ENCODE peak calls at places on chromosomes 3 and 15, in seven cellular contexts. A, Z, V, L, B, I and H are unnamed samples.

GRCh38 chr3:71313844-71314243 is 269.7 kb downstream of the FOXP1 start:
- DNase-seq in B (no peak), A (no peak), L (no peak), V (no peak), I (no peak), Z (no peak), H (no peak)

GRCh38 chr3:193509103-193509965 is 45.4 kb downstream of the ATP13A4 start:
- DNase-seq in V (no peak), Z (no peak), I (no peak), A (no peak), B (no peak), L (no peak), H (no peak)

GRCh38 chr15:36884404-36885335 is 215.7 kb downstream of the MEIS2 start:
- DNase-seq in B (no peak), Z (no peak), L (no peak), I (no peak), A (no peak), V (no peak), H (no peak)

GRCh38 chr15:100733786-100734185 is 131.4 kb downstream of the ASB7 start:
- DNase-seq in B (no peak), A (no peak), V (no peak), L (no peak), Z (no peak), I (no peak), H (no peak)

GRCh38 chr15:92683511-92683834 is 27.9 kb upstream of the FAM174B start:
- DNase-seq in I (no peak), L (peak), B (no peak), Z (no peak), A (peak), V (no peak), H (peak)

GRCh38 chr3:41202834-41203345 is 3.6 kb downstream of the CTNNB1 start:
- DNase-seq in A (no peak), I (no peak), B (no peak), V (no peak), Z (no peak), L (peak), H (no peak)

GRCh38 chr3:172622916-172623700 is 87.8 kb downstream of the NCEH1 start:
- DNase-seq in L (peak), B (no peak), I (peak), V (no peak), Z (no peak), A (peak), H (no peak)

GRCh38 chr3:113143353-113143752 is 68.0 kb upstream of the BOC start:
- DNase-seq in L (no peak), B (no peak), I (no peak), V (no peak), Z (no peak), A (no peak), H (no peak)

GRCh38 chr15:33243869-33244268 is 49.4 kb upstream of the FMN1 start:
- DNase-seq in A (no peak), Z (no peak), L (no peak), B (no peak), I (no peak), V (no peak), H (no peak)

GRCh38 chr15:45644437-45644836 is 9.6 kb downstream of the SQOR start:
- DNase-seq in I (no peak), B (no peak), L (no peak), V (no peak), A (no peak), Z (no peak), H (no peak)

GRCh38 chr15:77528968-77529319 is 103.8 kb downstream of the LINGO1 start:
- DNase-seq in L (no peak), A (no peak), V (peak), I (no peak), Z (no peak), B (no peak), H (no peak)

GRCh38 chr15:90496791-90497190 is 32.9 kb upstream of the CRTC3 start:
- DNase-seq in Z (no peak), L (peak), A (no peak), V (no peak), I (no peak), B (no peak), H (no peak)

GRCh38 chr3:71779674-71780377 is 5.1 kb downstream of the PROK2 start:
- DNase-seq in L (peak), A (no peak), B (no peak), Z (no peak), V (no peak), I (no peak), H (no peak)

GRCh38 chr3:102069211-102069662 is 219.9 kb downstream of the NFKBIZ start:
- DNase-seq in L (no peak), I (no peak), V (no peak), B (no peak), Z (no peak), A (no peak), H (no peak)

GRCh38 chr3:58471025-58471887 is 20.6 kb upstream of the KCTD6 start:
- DNase-seq in L (peak), B (peak), I (peak), A (no peak), Z (no peak), V (no peak), H (no peak)

GRCh38 chr3:145259166-145259565 is 901.8 kb downstream of the PLOD2 start:
- DNase-seq in L (no peak), Z (no peak), B (no peak), A (no peak), V (no peak), I (no peak), H (no peak)

GRCh38 chr15:64014995-64015394 is 31.3 kb downstream of the DAPK2 start:
- DNase-seq in Z (no peak), A (no peak), L (no peak), B (no peak), V (peak), I (no peak), H (peak)

GRCh38 chr15:57296473-57297162 is 79.7 kb upstream of the CGNL1 start:
- DNase-seq in L (no peak), A (no peak), Z (no peak), B (no peak), V (no peak), I (no peak), H (no peak)

GRCh38 chr3:182889948-182890629 is 90.2 kb downstream of the DCUN1D1 start:
- DNase-seq in L (no peak), I (no peak), A (no peak), B (no peak), Z (no peak), V (no peak), H (no peak)

GRCh38 chr3:55823001-55823400 is 335.9 kb upstream of the WNT5A start:
- DNase-seq in B (no peak), V (no peak), I (no peak), A (no peak), L (no peak), Z (no peak), H (no peak)

GRCh38 chr3:71846189-71846588 is 61.2 kb upstream of the PROK2 start:
- DNase-seq in L (no peak), A (no peak), Z (no peak), V (no peak), I (no peak), B (no peak), H (no peak)

GRCh38 chr15:69398541-69398940 is 15.6 kb upstream of the KIF23 start:
- DNase-seq in V (no peak), Z (no peak), I (no peak), A (no peak), B (no peak), L (peak), H (no peak)

GRCh38 chr3:189099031-189099471 is 72.7 kb upstream of the TPRG1 start:
- DNase-seq in A (no peak), L (no peak), V (peak), B (no peak), I (no peak), Z (no peak), H (peak)

GRCh38 chr3:126158016-126158911 is 22.1 kb downstream of the ALDH1L1 start:
- DNase-seq in V (no peak), L (no peak), B (no peak), I (no peak), Z (no peak), A (no peak), H (no peak)

GRCh38 chr15:88718731-88719130 is 79.9 kb downstream of the ISG20 start:
- DNase-seq in A (no peak), B (no peak), V (no peak), Z (no peak), L (no peak), I (no peak), H (no peak)

GRCh38 chr3:12405432-12406272 is 78.6 kb upstream of the TSEN2 start:
- DNase-seq in I (no peak), V (peak), Z (no peak), B (no peak), L (peak), A (no peak), H (peak)

GRCh38 chr15:38205502-38206235 is 47.0 kb upstream of the SPRED1 start:
- DNase-seq in I (no peak), A (no peak), L (no peak), B (no peak), V (no peak), Z (no peak), H (no peak)

GRCh38 chr15:58380280-58380945 is 51.4 kb upstream of the LIPC start:
- DNase-seq in B (no peak), V (peak), A (no peak), L (peak), I (no peak), Z (no peak), H (no peak)

GRCh38 chr3:108250626-108251025 is 28.4 kb upstream of the IFT57 start:
- DNase-seq in A (no peak), V (no peak), I (no peak), B (no peak), L (no peak), Z (no peak), H (no peak)

GRCh38 chr3:18007980-18008379 is 265.5 kb upstream of the TBC1D5 start:
- DNase-seq in V (no peak), A (no peak), Z (no peak), B (no peak), I (no peak), L (no peak), H (no peak)

GRCh38 chr3:150238995-150239612 is 169.0 kb upstream of the TSC22D2 start:
- DNase-seq in L (no peak), B (no peak), Z (no peak), V (no peak), A (no peak), I (no peak), H (no peak)

GRCh38 chr15:42785569-42785968 is 48.6 kb upstream of the CDAN1 start:
- DNase-seq in L (no peak), Z (no peak), V (no peak), B (no peak), A (no peak), I (no peak), H (no peak)

GRCh38 chr15:75904241-75904631 is 558 bp downstream of the FBXO22 start:
- DNase-seq in B (no peak), L (peak), A (no peak), V (peak), I (peak), Z (no peak), H (no peak)

GRCh38 chr15:39400821-39401550 is 179.9 kb upstream of the THBS1 start:
- DNase-seq in V (no peak), B (no peak), A (no peak), Z (no peak), I (no peak), L (no peak), H (no peak)

GRCh38 chr15:55420171-55420871 is 12.0 kb downstream of the PIERCE2 start:
- DNase-seq in V (no peak), Z (no peak), A (no peak), L (no peak), I (no peak), B (no peak), H (no peak)

GRCh38 chr3:191869738-191870418 is 408.9 kb downstream of the PYDC2 start:
- DNase-seq in Z (no peak), I (no peak), L (no peak), B (no peak), V (no peak), A (no peak), H (no peak)

GRCh38 chr3:126472277-126473006 is 3.2 kb downstream of the ZXDC start:
- DNase-seq in L (peak), Z (no peak), B (no peak), I (no peak), V (peak), A (no peak), H (peak)